ENCODE peak calls at places on chromosomes 7 and 10, in seven cellular contexts. R is PC-3, K is Karpas-422, F is fibroblast of lung, Y is neural progenitor cell, W is trophoblast cell, O is neuronal stem cell. C is an unnamed sample. For H3K36me3, the result is how much of the 10 kb centered on the place peaks cover.

GRCh38 chr7:41449286-41449685 is 253.6 kb downstream of the INHBA start:
- DNase-seq in R (no peak), K (no peak), F (no peak), Y (no peak), W (no peak), O (no peak), C (no peak)

GRCh38 chr7:70325509-70326101 is 727.3 kb downstream of the AUTS2 start:
- DNase-seq in R (no peak), K (no peak), F (peak), Y (no peak), W (no peak), O (no peak), C (no peak)

GRCh38 chr10:115117301-115117700 is 24.1 kb downstream of the ATRNL1 start:
- DNase-seq in R (no peak), K (peak), F (no peak), Y (no peak), W (no peak), O (no peak), C (no peak)

GRCh38 chr10:71379118-71379781 is 17.5 kb upstream of the CDH23 start:
- DNase-seq in R (no peak), K (no peak), F (no peak), Y (no peak), W (no peak), O (no peak), C (no peak)

GRCh38 chr7:31023877-31024276 is 28.2 kb upstream of the ADCYAP1R1 start:
- DNase-seq in R (no peak), K (no peak), F (no peak), Y (no peak), W (no peak), O (no peak), C (peak)

GRCh38 chr10:117217196-117217761 is 20.0 kb downstream of the KCNK18 start:
- DNase-seq in R (peak), K (no peak), F (no peak), Y (peak), W (peak), O (no peak), C (no peak)

GRCh38 chr10:4353964-4354363 is 472.0 kb upstream of the AKR1E2 start:
- DNase-seq in R (peak), K (no peak), F (peak), Y (no peak), W (peak), O (no peak), C (no peak)

GRCh38 chr7:27605689-27606269 is 56.9 kb downstream of the HIBADH start:
- DNase-seq in R (peak), K (peak), F (peak), Y (peak), W (peak), O (no peak), C (peak)

GRCh38 chr7:38232475-38233366 is 40.7 kb downstream of the TARP start:
- DNase-seq in R (no peak), K (no peak), F (no peak), Y (no peak), W (no peak), O (no peak), C (no peak)

GRCh38 chr10:81600185-81600584 is 274.8 kb upstream of the NRG3 start:
- DNase-seq in R (peak), K (no peak), F (no peak), Y (no peak), W (peak), O (no peak), C (no peak)

GRCh38 chr10:17200885-17201164 is 647 bp downstream of the TRDMT1 start:
- DNase-seq in R (peak), K (peak), F (peak), Y (no peak), W (peak), O (no peak), C (peak)

GRCh38 chr7:92115821-92116220 is 18.5 kb downstream of the CYP51A1 start:
- DNase-seq in R (no peak), K (no peak), F (no peak), Y (no peak), W (no peak), O (no peak), C (no peak)

DNA sequence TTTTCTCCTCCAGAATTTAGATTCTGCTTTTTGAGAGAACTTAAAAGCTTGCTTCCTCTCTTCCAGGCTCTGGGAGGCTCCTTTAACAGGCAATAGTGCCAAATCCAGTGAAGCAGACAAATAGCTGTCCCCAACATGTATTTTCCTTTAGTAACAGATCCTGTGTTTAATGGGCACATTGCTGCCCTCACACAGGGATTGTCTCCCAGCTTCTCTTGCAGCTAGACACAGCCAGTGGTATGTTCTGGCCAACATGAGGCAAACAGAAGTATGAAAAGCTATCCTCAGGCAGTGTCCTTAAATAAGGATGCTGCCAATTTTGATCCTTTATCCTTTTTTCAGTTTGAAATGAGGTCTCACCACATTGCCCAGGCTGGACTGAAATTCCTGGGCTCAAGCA is 38.2 kb downstream of the MALSU1 start:
- DNase-seq in R (no peak), K (no peak), F (no peak), Y (no peak), W (no peak), O (no peak), C (no peak)
- H3K36me3 ChIP-seq in R (under half), K (half or more), F (under half), Y (half or more), W (under half), O (half or more), C (half or more)

DNA sequence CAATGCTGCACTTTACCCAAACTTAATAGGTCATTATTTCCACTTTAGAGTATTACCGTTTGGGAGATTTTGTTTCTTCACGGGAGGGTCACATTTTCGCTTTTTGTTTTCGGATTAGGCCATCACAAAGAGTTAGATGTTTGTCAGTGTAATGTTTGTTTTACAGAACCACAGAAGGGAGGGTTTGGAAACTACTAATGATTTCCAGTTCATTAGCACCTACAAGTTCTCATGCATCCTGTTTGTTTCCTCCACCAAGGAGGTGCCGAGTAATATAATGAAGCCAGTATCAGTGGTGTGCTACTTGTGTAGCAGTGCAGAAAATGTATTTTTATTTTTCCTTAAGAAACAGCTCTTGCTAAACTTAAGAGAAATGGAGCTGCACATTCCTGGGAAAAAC is 5.3 kb downstream of the CELF2 start:
- DNase-seq in R (no peak), K (no peak), F (no peak), Y (peak), W (no peak), O (no peak), C (no peak)
- H3K4me2 ChIP-seq in R (no peak), K (no peak), F (no peak), Y (peak), W (no peak), O (no peak), C (no peak)

DNA sequence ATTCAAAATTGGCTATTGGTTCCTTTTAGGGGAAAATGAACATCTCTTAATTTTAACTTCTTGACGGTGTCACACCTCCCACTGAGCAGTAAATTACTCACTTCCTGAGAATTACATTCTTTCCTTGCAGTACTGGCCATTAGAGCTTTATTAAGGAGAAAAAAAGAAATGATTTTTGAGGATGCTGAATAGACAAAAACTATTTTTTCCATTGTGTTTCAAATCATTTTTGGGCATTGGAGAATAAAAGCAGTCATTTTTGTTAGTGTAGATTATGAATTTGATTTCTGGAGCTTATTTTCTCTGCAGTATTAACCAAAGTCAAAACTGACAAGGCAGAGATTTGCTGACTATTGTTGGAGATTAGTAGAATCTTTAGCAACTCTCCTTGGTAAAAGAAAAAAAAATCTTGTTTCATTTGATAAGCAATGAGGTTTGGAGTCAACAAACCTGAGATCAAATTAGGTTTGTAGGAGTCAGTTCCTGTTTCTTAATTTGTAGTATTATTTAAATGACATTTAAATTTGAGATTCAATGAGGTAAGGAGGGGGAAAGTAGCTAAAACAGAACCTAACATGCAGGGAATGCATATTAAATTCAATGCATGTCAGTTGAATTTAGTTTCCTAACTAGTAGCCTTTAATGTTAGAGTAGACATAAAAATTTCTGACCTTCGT is 70.6 kb downstream of the AP3M1 start:
- DNase-seq in R (peak), K (peak), F (peak), Y (no peak), W (no peak), O (no peak), C (no peak)
- H3K36me3 ChIP-seq in R (half or more), K (under half), F (under half), Y (under half), W (under half), O (half or more), C (under half)

GRCh38 chr7:100464210-100464660 is at the start of gene SPACDR:
- DNase-seq in R (no peak), K (no peak), F (no peak), Y (no peak), W (no peak), O (no peak), C (no peak)
- H3K4me2 ChIP-seq in R (no peak), K (no peak), F (no peak), Y (no peak), W (no peak), O (no peak), C (no peak)

DNA sequence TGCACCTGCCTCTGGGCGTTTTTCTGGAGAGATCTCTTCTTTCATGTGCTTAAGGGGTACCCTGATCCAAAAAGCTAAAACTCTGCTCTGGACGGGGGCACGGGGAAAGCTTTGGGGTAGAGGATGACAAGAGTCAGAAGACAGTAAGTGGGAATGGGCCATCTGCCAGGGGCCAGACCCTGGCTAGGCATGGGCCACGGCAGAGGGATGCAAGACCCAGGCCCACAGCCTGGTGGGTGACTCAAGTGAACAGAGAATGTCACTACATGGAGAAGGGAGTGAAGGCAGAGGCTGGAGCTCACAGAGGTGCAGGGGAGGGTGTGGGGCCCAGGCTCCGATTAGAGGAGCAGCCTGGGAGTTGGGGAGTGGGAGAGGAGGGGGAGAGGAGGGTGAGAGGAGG is 15.3 kb downstream of the FLNC start:
- DNase-seq in R (no peak), K (no peak), F (no peak), Y (no peak), W (no peak), O (no peak), C (no peak)
- H3K36me3 ChIP-seq in R (under half), K (under half), F (half or more), Y (under half), W (half or more), O (under half), C (under half)

GRCh38 chr7:43300121-43300520 is 187.7 kb downstream of the HECW1 start:
- DNase-seq in R (no peak), K (no peak), F (no peak), Y (no peak), W (no peak), O (no peak), C (no peak)

GRCh38 chr7:43303740-43304241 is 191.3 kb downstream of the HECW1 start:
- DNase-seq in R (no peak), K (no peak), F (no peak), Y (no peak), W (no peak), O (no peak), C (no peak)

GRCh38 chr7:43298617-43299016 is 186.2 kb downstream of the HECW1 start:
- DNase-seq in R (no peak), K (no peak), F (no peak), Y (no peak), W (no peak), O (no peak), C (no peak)

GRCh38 chr7:43302211-43302711 is 189.8 kb downstream of the HECW1 start:
- DNase-seq in R (peak), K (no peak), F (peak), Y (no peak), W (no peak), O (no peak), C (no peak)

DNA sequence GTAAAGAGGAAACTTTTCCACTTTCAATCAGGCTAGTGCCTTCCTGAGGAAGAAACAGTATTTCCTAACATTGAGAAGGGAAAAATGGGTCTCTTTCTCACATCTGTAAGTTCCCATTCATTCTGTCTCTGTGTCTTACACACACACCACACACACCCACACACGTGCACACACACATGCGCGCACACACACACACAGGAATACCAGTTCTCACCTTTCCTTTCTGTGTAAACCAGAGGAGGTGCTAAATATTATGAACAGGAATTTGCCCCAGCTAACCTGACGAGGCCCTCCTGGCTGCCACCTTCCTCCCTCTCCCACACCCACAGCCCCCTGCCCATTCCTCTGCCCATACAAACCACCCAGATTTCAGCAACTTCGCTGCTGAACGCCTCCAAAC is 190.3 kb downstream of the HECW1 start:
- DNase-seq in R (no peak), K (no peak), F (no peak), Y (no peak), W (no peak), O (no peak), C (no peak)
- H3K4me2 ChIP-seq in R (peak), K (no peak), F (no peak), Y (no peak), W (no peak), O (no peak), C (no peak)

GRCh38 chr10:101797403-101798059 is 14.3 kb upstream of the NPM3 start:
- DNase-seq in R (no peak), K (no peak), F (no peak), Y (no peak), W (no peak), O (no peak), C (no peak)
- H3K36me3 ChIP-seq in R (half or more), K (under half), F (under half), Y (half or more), W (under half), O (half or more), C (half or more)

GRCh38 chr10:123398180-123398591 is 244.0 kb downstream of the BUB3 start:
- DNase-seq in R (no peak), K (peak), F (no peak), Y (no peak), W (no peak), O (no peak), C (peak)
- H3K4me2 ChIP-seq in R (no peak), K (peak), F (no peak), Y (no peak), W (no peak), O (no peak), C (peak)

C was measured in OCI-LY7.